ENCODE peak calls at places on chromosomes 5 and 9, in six cellular contexts. Q, K, Z, G, M and D are unnamed samples. For H3K4me1, the result is how much of the 10 kb centered on the place peaks cover.

GRCh38 chr5:3325811-3326568 is 269.6 kb upstream of the IRX1 start:
- DNase-seq in Z (no peak), K (no peak), M (no peak), Q (no peak), G (no peak), D (no peak)

GRCh38 chr9:6944093-6944551 is 186.3 kb downstream of the KDM4C start:
- DNase-seq in Q (no peak), K (no peak), Z (no peak), G (peak), M (no peak), D (no peak)

GRCh38 chr5:137395011-137395755 is 103.9 kb downstream of the SPOCK1 start:
- DNase-seq in M (no peak), K (no peak), G (peak), Z (no peak), Q (no peak), D (no peak)

GRCh38 chr9:99255651-99256050 is 33.6 kb downstream of the SEC61B start:
- DNase-seq in M (no peak), G (no peak), Q (no peak), K (no peak), Z (no peak), D (no peak)

GRCh38 chr5:125120012-125120411 is 373.6 kb upstream of the ZNF608 start:
- DNase-seq in M (no peak), G (no peak), Z (no peak), K (no peak), Q (no peak), D (no peak)

GRCh38 chr5:150904479-150905311 is at the start of gene ZNF300:
- DNase-seq in Z (peak), M (peak), K (peak), Q (peak), G (peak), D (no peak)

GRCh38 chr5:124592891-124593290 is 153.5 kb downstream of the ZNF608 start:
- DNase-seq in Z (no peak), M (no peak), Q (no peak), G (no peak), K (no peak), D (no peak)

GRCh38 chr9:136723362-136723976 is 11.1 kb downstream of the DIPK1B start:
- DNase-seq in Z (no peak), G (no peak), M (no peak), K (no peak), Q (no peak), D (no peak)

GRCh38 chr5:164742025-164742424 is 1236.6 kb downstream of the MAT2B start:
- DNase-seq in M (peak), Q (no peak), K (no peak), G (no peak), Z (no peak), D (no peak)

GRCh38 chr9:99823392-99824377 is 2.0 kb downstream of the NR4A3 start:
- DNase-seq in Z (peak), G (peak), M (no peak), K (peak), Q (no peak), D (no peak)

GRCh38 chr9:36870960-36871359 is 163.1 kb downstream of the PAX5 start:
- DNase-seq in Q (no peak), Z (no peak), M (no peak), G (no peak), K (no peak), D (no peak)

GRCh38 chr5:72543365-72543764 is 36.2 kb upstream of the ZNF366 start:
- DNase-seq in G (no peak), K (no peak), Q (no peak), M (no peak), Z (no peak), D (no peak)

GRCh38 chr9:96241391-96241809 is 60.6 kb downstream of the HSD17B3 start:
- DNase-seq in Z (no peak), K (no peak), Q (no peak), M (peak), G (no peak), D (peak)

GRCh38 chr5:35046754-35047153 is 995 bp downstream of the AGXT2 start:
- DNase-seq in Q (no peak), G (no peak), K (no peak), M (no peak), Z (no peak), D (no peak)

GRCh38 chr5:163024936-163025335 is 412.5 kb upstream of the CCNG1 start:
- DNase-seq in Q (no peak), G (no peak), Z (no peak), K (no peak), M (no peak), D (no peak)

GRCh38 chr5:179422840-179423523 is 77.7 kb upstream of the ADAMTS2 start:
- DNase-seq in K (no peak), Q (no peak), Z (no peak), M (no peak), G (peak), D (no peak)

GRCh38 chr9:82563094-82563493 is 499.8 kb downstream of the RASEF start:
- DNase-seq in K (no peak), G (no peak), Z (no peak), Q (no peak), M (no peak), D (no peak)

GRCh38 chr5:124544366-124545055 is 201.9 kb downstream of the ZNF608 start:
- DNase-seq in M (peak), Q (peak), K (no peak), Z (no peak), G (no peak), D (peak)

GRCh38 chr5:37034955-37035354 is 158.4 kb downstream of the NIPBL start:
- DNase-seq in Q (no peak), M (no peak), K (no peak), Z (no peak), G (no peak), D (no peak)

GRCh38 chr5:51484326-51484725 is 101.1 kb downstream of the ISL1 start:
- DNase-seq in Z (no peak), K (no peak), M (no peak), G (no peak), Q (no peak), D (no peak)

GRCh38 chr9:97737429-97737828 is 40.3 kb upstream of the XPA start:
- DNase-seq in Z (peak), G (peak), M (no peak), K (peak), Q (peak), D (peak)

GRCh38 chr5:68749648-68750047 is 344.2 kb upstream of the SLC30A5 start:
- DNase-seq in Q (no peak), Z (no peak), M (no peak), K (no peak), G (no peak), D (no peak)

GRCh38 chr9:14383815-14384214 is 69.9 kb upstream of the NFIB start:
- DNase-seq in M (no peak), G (no peak), K (no peak), Z (no peak), Q (no peak), D (no peak)

GRCh38 chr9:113906411-113907110 is 30.5 kb downstream of the ZNF618 start:
- DNase-seq in M (no peak), K (peak), Q (no peak), G (no peak), Z (no peak), D (no peak)

GRCh38 chr9:6632516-6633328 is 12.8 kb downstream of the GLDC start:
- DNase-seq in G (no peak), Z (no peak), Q (peak), M (peak), K (no peak), D (no peak)

GRCh38 chr5:54990751-54991349 is 5.5 kb upstream of the ESM1 start:
- DNase-seq in G (no peak), K (no peak), Q (no peak), Z (no peak), M (no peak), D (no peak)

GRCh38 chr5:157900644-157901043 is 41.7 kb upstream of the CLINT1 start:
- DNase-seq in Q (no peak), Z (no peak), K (no peak), M (no peak), G (no peak), D (no peak)

GRCh38 chr9:91489391-91489899 is 65.8 kb upstream of the NFIL3 start:
- DNase-seq in G (no peak), M (no peak), K (no peak), Z (no peak), Q (no peak), D (no peak)

GRCh38 chr5:181099453-181100086 is 31.4 kb downstream of the OR2V1 start:
- DNase-seq in M (no peak), G (no peak), Q (no peak), K (no peak), Z (no peak), D (no peak)

GRCh38 chr5:151047814-151048425 is 27.5 kb downstream of the GPX3 start:
- DNase-seq in Z (peak), Q (peak), G (peak), K (peak), M (no peak), D (no peak)

GRCh38 chr9:113427629-113428028 is 17.1 kb downstream of the C9orf43 start:
- DNase-seq in Q (no peak), Z (no peak), K (no peak), M (no peak), G (no peak), D (no peak)

GRCh38 chr9:121781143-121781542 is 129.7 kb downstream of the DAB2IP start:
- DNase-seq in M (no peak), Q (no peak), K (no peak), Z (no peak), G (no peak), D (no peak)

GRCh38 chr5:175678074-175678473 is 20.2 kb downstream of the HRH2 start:
- DNase-seq in M (no peak), Z (no peak), Q (no peak), K (no peak), G (no peak), D (no peak)

GRCh38 chr5:38556115-38556598 is 289 bp downstream of the LIFR start:
- DNase-seq in M (no peak), Z (no peak), K (peak), G (no peak), Q (no peak), D (no peak)

GRCh38 chr9:4048441-4048840 is 251.4 kb downstream of the GLIS3 start:
- DNase-seq in G (no peak), Q (no peak), Z (no peak), M (no peak), K (no peak), D (no peak)

GRCh38 chr5:135135530-135136201 is 101.6 kb upstream of the PITX1 start:
- DNase-seq in Q (no peak), G (no peak), M (no peak), K (no peak), Z (peak), D (peak)

GRCh38 chr9:135093111-135093510 is 5.6 kb downstream of the OLFM1 start:
- DNase-seq in K (no peak), G (no peak), Q (no peak), M (no peak), Z (no peak), D (no peak)

GRCh38 chr5:4295663-4296339 is 700.2 kb downstream of the IRX1 start:
- DNase-seq in Q (no peak), M (no peak), G (peak), Z (peak), K (peak), D (no peak)

GRCh38 chr9:33498387-33498786 is 24.7 kb upstream of the NOL6 start:
- DNase-seq in M (no peak), K (no peak), Q (no peak), Z (no peak), G (no peak), D (no peak)

GRCh38 chr5:145925353-145925752 is 11.0 kb upstream of the SH3RF2 start:
- DNase-seq in Q (no peak), G (no peak), M (no peak), Z (no peak), K (no peak), D (no peak)
- TF ChIP-seq JUND in Q (no peak), G (peak), M (no peak), Z (no peak), K (peak), D (peak)

DNA sequence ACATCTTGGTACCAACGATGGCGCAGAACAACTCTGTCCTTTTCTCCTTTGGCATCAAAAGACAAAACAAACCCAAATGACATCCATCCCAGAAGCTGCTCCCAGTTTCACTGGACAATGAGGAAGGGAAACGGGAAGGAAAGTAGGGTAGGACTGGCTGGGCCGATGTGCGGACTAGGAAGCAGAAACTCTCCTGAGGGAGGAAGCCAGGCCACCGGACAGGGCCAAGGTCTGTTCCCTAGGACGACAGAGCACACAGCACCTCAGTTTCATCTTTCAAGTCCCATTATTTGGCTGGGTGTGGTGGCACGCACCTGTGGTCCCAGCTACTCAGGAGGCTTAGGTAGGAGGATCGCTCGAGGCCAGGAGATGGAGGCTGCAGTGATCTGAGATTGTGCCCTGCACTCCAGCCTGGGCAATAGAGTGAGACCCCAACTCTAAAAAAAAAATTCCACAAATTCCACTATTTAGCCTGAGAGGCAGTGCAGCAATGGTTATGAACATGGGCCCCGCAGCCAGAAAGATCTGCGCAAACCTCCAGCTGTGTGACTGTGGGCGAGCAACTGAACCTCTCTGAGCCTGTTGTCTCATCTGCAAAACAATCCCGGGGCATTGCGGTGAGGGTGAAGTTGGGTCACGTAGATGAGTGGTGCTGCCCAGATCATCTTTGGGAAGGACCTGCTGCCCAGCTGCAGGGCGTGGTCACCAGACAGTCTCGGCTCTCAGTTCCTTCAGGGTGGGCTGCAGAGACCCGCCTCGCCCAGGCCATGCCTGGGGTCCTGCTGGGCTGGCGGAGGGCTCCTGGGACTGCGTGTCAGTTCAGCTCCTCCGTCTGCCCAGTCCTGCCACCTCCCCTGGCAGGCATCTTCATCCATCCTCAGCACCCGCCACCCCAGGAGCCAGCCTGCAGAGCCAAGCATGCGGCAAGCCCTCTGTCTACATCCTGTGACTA is 101.2 kb upstream of the RAPGEF1 start:
- DNase-seq in K (no peak), G (no peak), M (no peak), Z (no peak), Q (no peak), D (no peak)
- H3K4me1 ChIP-seq in K (under half), G (under half), M (under half), Z (under half), Q (under half), D (under half)

GRCh38 chr5:86679949-86680348 is 62.2 kb downstream of the COX7C start:
- DNase-seq in Z (no peak), G (no peak), K (no peak), Q (no peak), M (no peak), D (no peak)
- TF ChIP-seq JUND in Z (no peak), G (no peak), K (no peak), Q (no peak), M (no peak), D (no peak)

DNA sequence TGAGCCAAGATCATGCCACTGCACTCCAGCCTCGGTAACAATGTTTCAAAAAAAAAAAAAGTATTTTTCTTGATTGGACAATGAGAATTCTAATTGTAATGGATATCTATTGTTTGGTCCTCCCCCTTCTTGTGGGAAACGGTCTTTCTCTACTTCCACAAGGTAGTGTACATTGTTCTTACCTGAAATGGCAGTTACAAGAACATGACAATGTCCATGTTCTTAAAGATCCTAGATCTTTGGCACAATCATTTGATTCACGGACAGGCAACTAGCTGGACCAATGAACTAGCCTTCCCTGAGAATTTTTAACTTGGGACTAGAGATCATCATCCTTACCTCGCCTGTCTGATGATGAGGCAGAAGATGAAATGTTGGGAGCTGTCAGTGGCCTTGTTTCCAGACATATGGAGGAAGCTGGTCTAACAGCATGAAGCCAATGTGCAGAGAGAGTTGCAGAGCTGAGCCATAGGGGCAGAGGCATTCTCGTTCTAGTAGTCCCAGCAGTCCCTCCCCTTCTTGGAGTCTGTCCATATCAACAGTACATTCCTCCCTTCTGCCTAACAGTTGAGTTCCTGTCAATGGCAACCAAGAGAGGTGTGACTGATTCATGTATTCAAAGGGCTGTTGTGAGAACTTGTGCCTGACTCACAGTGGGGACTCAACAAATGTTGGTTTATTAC is 2.2 kb upstream of the MARCHF6 start:
- DNase-seq in M (no peak), Z (no peak), Q (peak), G (no peak), K (no peak), D (no peak)
- H3K4me1 ChIP-seq in M (under half), Z (under half), Q (under half), G (under half), K (under half), D (under half)